ENCODE peak calls at places on chromosomes 2 and 18, in ten cellular contexts. D is small intestine; K is NCI-H748 treated with DMSO at 0.1 percent for 48 hours; E is activated CD4-positive, alpha-beta T cell treated with anti-CD3 and anti-CD28 coated beads for 36 hours; R is esophagus muscularis mucosa; I is COR-L47; N is psoas muscle; W is stimulated activated CD8-positive, alpha-beta memory T cell treated with anti-CD3 and anti-CD28 coated beads, Interleukin-15, amount 100 ng/mL, for 48 hours; F is bronchial epithelial cell; L is RPMI7951. V is an unnamed sample.

GRCh38 chr2:206765242-206766056 is at the start of the genes FASTKD2 and MDH1B:
- DNase-seq in D (peak; percentile 94), W (peak; percentile 81), I (peak; percentile 84), N (peak; percentile 95), L (peak; percentile 94), F (peak; percentile 95), K (peak; percentile 90), R (peak; percentile 97), E (peak; percentile 93), V (peak; percentile 91)

GRCh38 chr2:170313636-170314348 is 135.8 kb downstream of the MYO3B start:
- DNase-seq in W (no peak), F (peak; percentile 50), R (no peak), D (no peak), I (peak; percentile 69), E (no peak), K (peak; percentile 81), N (no peak), L (peak; percentile 59), V (no peak)

GRCh38 chr2:65818873-65819451 is 386.6 kb upstream of the SPRED2 start:
- DNase-seq in F (peak; percentile 69), D (no peak), L (no peak), I (no peak), R (peak; percentile 29), K (no peak), E (no peak), W (no peak), N (no peak), V (peak; percentile 15)

GRCh38 chr2:236866542-236867340 is 218.9 kb upstream of the COPS8 start:
- DNase-seq in D (no peak), K (no peak), W (no peak), E (no peak), R (peak; percentile 81), I (no peak), N (no peak), F (no peak), L (no peak), V (no peak)

GRCh38 chr2:207734264-207734635 is 22.8 kb downstream of the CCNYL1 start:
- DNase-seq in N (no peak), R (no peak), I (peak; percentile 27), K (no peak), D (peak; percentile 73), E (no peak), W (no peak), F (peak; percentile 38), L (peak; percentile 34), V (peak; percentile 46)

GRCh38 chr2:124258481-124258880 is 233.4 kb downstream of the CNTNAP5 start:
- DNase-seq in E (no peak), I (no peak), D (no peak), F (peak; percentile 8), N (no peak), W (no peak), L (no peak), K (no peak), R (no peak), V (no peak)

GRCh38 chr2:222769941-222770340 is 90.9 kb upstream of the ACSL3 start:
- DNase-seq in D (no peak), F (no peak), N (no peak), E (no peak), R (no peak), I (no peak), W (no peak), K (no peak), L (no peak), V (no peak)

GRCh38 chr2:21489050-21489449 is 365.3 kb downstream of the TDRD15 start:
- DNase-seq in W (no peak), E (no peak), F (no peak), I (no peak), D (no peak), N (no peak), K (no peak), R (no peak), L (no peak), V (no peak)

GRCh38 chr18:10057808-10058791 is 144.3 kb downstream of the VAPA start:
- DNase-seq in N (no peak), K (no peak), E (no peak), F (peak; percentile 74), W (no peak), R (no peak), I (no peak), L (peak; percentile 91), D (no peak), V (peak; percentile 26)